ENCODE peak calls at places on chromosome 5, in nine cellular contexts. S is SK-N-DZ; D is glomerular endothelial cell; G is CD8-positive, alpha-beta memory T cell; K is naive thymus-derived CD4-positive, alpha-beta T cell; O is ascending aorta; M is AG09319; R is iris pigment epithelial cell; B is endothelial cell. C is an unnamed sample.

GRCh38 chr5:106521701-106522100 is 1149.0 kb downstream of the EFNA5 start:
- DNase-seq in D (peak), M (no peak), O (no peak), B (no peak), G (no peak), S (no peak), R (peak), K (no peak), C (peak)

GRCh38 chr5:71461360-71461759 is 5.9 kb downstream of the BDP1 start:
- DNase-seq in G (no peak), D (no peak), B (no peak), R (no peak), S (no peak), M (no peak), O (no peak), K (no peak), C (no peak)

GRCh38 chr5:139764250-139764791 is 31.3 kb upstream of the PSD2 start:
- DNase-seq in K (peak), M (no peak), G (peak), S (peak), R (no peak), B (no peak), D (no peak), O (no peak), C (no peak)

GRCh38 chr5:159878988-159879471 is 37.3 kb upstream of the ADRA1B start:
- DNase-seq in M (peak), G (no peak), B (peak), R (peak), S (peak), D (no peak), O (no peak), K (no peak), C (peak)

GRCh38 chr5:96487859-96488258 is 54.8 kb upstream of the PCSK1 start:
- DNase-seq in M (no peak), R (no peak), S (no peak), D (no peak), K (no peak), B (no peak), G (no peak), O (no peak), C (no peak)

GRCh38 chr5:78806544-78806943 is 158.0 kb upstream of the LHFPL2 start:
- DNase-seq in S (peak), K (no peak), G (no peak), M (peak), O (no peak), R (peak), D (no peak), B (no peak), C (peak)

GRCh38 chr5:166535641-166536040 is 1755.8 kb upstream of the WWC1 start:
- DNase-seq in B (no peak), M (no peak), S (no peak), O (no peak), G (no peak), R (no peak), D (no peak), K (no peak), C (no peak)

GRCh38 chr5:176737001-176737745 is 73.2 kb upstream of the UNC5A start:
- DNase-seq in O (no peak), S (no peak), B (no peak), M (no peak), G (no peak), D (no peak), K (no peak), R (no peak), C (no peak)

GRCh38 chr5:115179959-115180709 is 10.4 kb upstream of the TRIM36 start:
- DNase-seq in D (no peak), O (no peak), S (peak), G (peak), B (peak), R (peak), M (no peak), K (no peak), C (no peak)

GRCh38 chr5:149860801-149861322 is 83.7 kb downstream of the PDE6A start:
- DNase-seq in B (no peak), D (no peak), S (no peak), R (peak), G (peak), M (no peak), O (no peak), K (no peak), C (no peak)

GRCh38 chr5:134490925-134491271 is 34.6 kb upstream of the JADE2 start:
- DNase-seq in K (no peak), D (no peak), M (no peak), R (no peak), S (no peak), G (no peak), O (no peak), B (no peak), C (no peak)

GRCh38 chr5:140238756-140239155 is 63.8 kb downstream of the CYSTM1 start:
- DNase-seq in M (no peak), R (no peak), S (no peak), K (no peak), D (no peak), B (no peak), O (no peak), G (no peak), C (no peak)

GRCh38 chr5:9507974-9508373 is 37.9 kb downstream of the SEMA5A start:
- DNase-seq in M (no peak), B (no peak), D (no peak), K (no peak), G (no peak), O (no peak), R (peak), S (no peak), C (peak)

GRCh38 chr5:75337366-75338021 is 474 bp downstream of the HMGCR start:
- DNase-seq in S (peak), K (peak), B (peak), O (no peak), D (no peak), R (peak), G (no peak), M (no peak), C (no peak)

GRCh38 chr5:125518169-125518568 is 771.7 kb upstream of the ZNF608 start:
- DNase-seq in B (no peak), D (no peak), K (no peak), S (no peak), M (no peak), O (no peak), R (no peak), G (no peak), C (no peak)

GRCh38 chr5:127386557-127386956 is 96.0 kb downstream of the MEGF10 start:
- DNase-seq in D (no peak), B (no peak), O (no peak), M (peak), K (no peak), R (peak), G (no peak), S (no peak), C (no peak)

GRCh38 chr5:161676109-161676508 is 9.4 kb upstream of the GABRA6 start:
- DNase-seq in S (peak), M (no peak), G (no peak), B (no peak), R (no peak), K (no peak), O (no peak), D (no peak), C (no peak)

GRCh38 chr5:42970636-42971559 is 69.2 kb downstream of the ANXA2R start:
- DNase-seq in K (no peak), D (no peak), S (no peak), G (no peak), B (peak), R (no peak), O (no peak), M (no peak), C (no peak)

GRCh38 chr5:107772418-107773310 is 101.9 kb upstream of the EFNA5 start:
- DNase-seq in R (no peak), K (no peak), M (no peak), G (no peak), S (peak), B (no peak), D (no peak), O (no peak), C (no peak)

GRCh38 chr5:16856531-16856930 is 79.6 kb downstream of the MYO10 start:
- DNase-seq in M (peak), D (no peak), R (peak), B (no peak), K (no peak), O (no peak), S (no peak), G (no peak), C (peak)

GRCh38 chr5:177509361-177509951 is at the start of gene DOK3:
- DNase-seq in B (peak), D (no peak), G (no peak), M (no peak), O (no peak), K (no peak), R (no peak), S (no peak), C (no peak)

GRCh38 chr5:108636135-108636888 is 111.4 kb upstream of the FER start:
- DNase-seq in R (no peak), G (no peak), B (no peak), S (no peak), O (no peak), M (no peak), K (no peak), D (no peak), C (no peak)

GRCh38 chr5:116514521-116514920 is 60.1 kb downstream of the SEMA6A start:
- DNase-seq in S (no peak), M (no peak), K (no peak), R (no peak), B (no peak), G (no peak), D (no peak), O (no peak), C (no peak)

GRCh38 chr5:31531543-31531887 is 378 bp downstream of the DROSHA start:
- DNase-seq in G (no peak), B (peak), S (peak), M (no peak), O (no peak), D (no peak), R (peak), K (no peak), C (no peak)

GRCh38 chr5:120386981-120387380 is 77.1 kb upstream of the PRR16 start:
- DNase-seq in K (no peak), G (no peak), B (no peak), M (no peak), D (no peak), R (no peak), O (no peak), S (no peak), C (no peak)

GRCh38 chr5:32312194-32312681 is 501 bp downstream of the MTMR12 start:
- DNase-seq in B (peak), K (peak), R (peak), G (no peak), D (peak), M (peak), O (no peak), S (peak), C (no peak)

GRCh38 chr5:168315991-168316578 is 24.6 kb downstream of the WWC1 start:
- DNase-seq in B (no peak), D (no peak), S (no peak), R (no peak), M (no peak), K (no peak), O (no peak), G (no peak), C (no peak)

GRCh38 chr5:145661737-145662530 is 173.2 kb downstream of the PRELID2 start:
- DNase-seq in S (no peak), K (no peak), O (no peak), R (no peak), G (no peak), D (no peak), M (peak), B (no peak), C (no peak)

GRCh38 chr5:170681013-170681433 is 102.5 kb upstream of the GABRP start:
- DNase-seq in M (no peak), G (no peak), O (no peak), D (no peak), B (peak), K (no peak), R (peak), S (no peak), C (no peak)

GRCh38 chr5:39891376-39891775 is 466.6 kb upstream of the DAB2 start:
- DNase-seq in G (no peak), M (no peak), D (no peak), S (no peak), B (no peak), K (no peak), O (no peak), R (peak), C (no peak)

GRCh38 chr5:66891184-66891925 is 295.2 kb downstream of the MAST4 start:
- DNase-seq in K (no peak), G (no peak), M (no peak), B (no peak), D (no peak), R (peak), S (no peak), O (no peak), C (no peak)

GRCh38 chr5:37771731-37772130 is 68.1 kb downstream of the GDNF start:
- DNase-seq in K (no peak), R (peak), D (no peak), S (no peak), B (no peak), O (no peak), M (peak), G (no peak), C (peak)

GRCh38 chr5:122743231-122743630 is 31.6 kb upstream of the SNX2 start:
- DNase-seq in S (no peak), R (no peak), K (no peak), D (no peak), B (no peak), G (no peak), M (no peak), O (no peak), C (no peak)

GRCh38 chr5:113194125-113194524 is 217.5 kb downstream of the DCP2 start:
- DNase-seq in M (no peak), D (no peak), K (no peak), G (no peak), R (no peak), O (no peak), B (no peak), S (no peak), C (no peak)

GRCh38 chr5:119896851-119897536 is 267.6 kb downstream of the FAM170A start:
- DNase-seq in O (no peak), M (no peak), B (no peak), D (no peak), S (no peak), G (no peak), K (no peak), R (no peak), C (no peak)

GRCh38 chr5:79346420-79346824 is 110.5 kb downstream of the JMY start:
- DNase-seq in G (no peak), O (no peak), D (no peak), S (no peak), R (peak), M (no peak), B (no peak), K (no peak), C (no peak)

GRCh38 chr5:17129093-17129492 is 88.3 kb upstream of the BASP1 start:
- DNase-seq in B (no peak), S (no peak), D (no peak), K (no peak), O (no peak), M (no peak), R (peak), G (no peak), C (no peak)

GRCh38 chr5:16064135-16064893 is 115.3 kb downstream of the MARCHF11 start:
- DNase-seq in O (no peak), D (no peak), G (no peak), M (no peak), K (no peak), R (no peak), S (no peak), B (no peak), C (no peak)